ENCODE peak calls at places on chromosomes 12 and 14, in nine cellular contexts. W is dorsolateral prefrontal cortex; P is ACHN; H is NCI-H345; R is HS-27A; Q is substantia nigra; G is brain microvascular endothelial cell; X is AG09319; J is stimulated activated CD4-positive, alpha-beta T cell treated with anti-CD3 and anti-CD28 coated beads, Interleukin-1b, Interleukin-23, amount 100 ng/mL, for 1 hour. L is an unnamed sample.
A peak's percentile ranks its signal among the peaks of the same experiment; 100 is the strongest.

GRCh38 chr14:38342803-38343202 is 86.9 kb upstream of the CLEC14A start:
- DNase-seq in X (no peak), W (no peak), P (no peak), H (no peak), Q (no peak), R (peak; percentile 59), J (no peak), G (peak; percentile 65), L (peak; percentile 73)

GRCh38 chr14:39469094-39469710 is 37.0 kb upstream of the FBXO33 start:
- DNase-seq in H (no peak), G (no peak), J (no peak), W (no peak), P (peak; percentile 8), R (no peak), Q (no peak), X (no peak), L (no peak)

GRCh38 chr12:66241061-66242043 is 52.3 kb downstream of the IRAK3 start:
- DNase-seq in X (peak; percentile 83), G (peak; percentile 87), R (no peak), P (no peak), H (no peak), Q (no peak), J (no peak), W (no peak), L (no peak)

GRCh38 chr12:86660000-86660399 is 403.8 kb upstream of the MGAT4C start:
- DNase-seq in G (no peak), P (no peak), H (no peak), Q (no peak), X (no peak), R (no peak), W (no peak), J (no peak), L (no peak)

GRCh38 chr12:62601765-62602444 is 135.3 kb downstream of the MON2 start:
- DNase-seq in W (no peak), J (no peak), Q (no peak), H (no peak), R (no peak), G (no peak), P (no peak), X (no peak), L (no peak)

GRCh38 chr12:226401-226800 is 12.4 kb upstream of the SLC6A12 start:
- DNase-seq in P (no peak), X (no peak), G (no peak), W (no peak), J (no peak), Q (no peak), H (no peak), R (no peak), L (no peak)

GRCh38 chr12:89390802-89391673 is 38.7 kb upstream of the DUSP6 start:
- DNase-seq in X (no peak), W (no peak), Q (no peak), H (no peak), P (no peak), J (no peak), R (no peak), G (peak; percentile 84), L (peak; percentile 67)

GRCh38 chr14:69107407-69108003 is 45.4 kb downstream of the DCAF5 start:
- DNase-seq in J (no peak), W (no peak), R (peak; percentile 38), Q (no peak), X (peak; percentile 38), G (peak; percentile 60), H (peak; percentile 66), P (peak; percentile 71), L (peak; percentile 16)

GRCh38 chr12:49811136-49811535 is 17.1 kb downstream of the NCKAP5L start:
- DNase-seq in Q (no peak), J (no peak), H (no peak), R (no peak), G (no peak), W (no peak), X (no peak), P (no peak), L (no peak)

GRCh38 chr12:6532927-6533652 is 1.2 kb upstream of the GAPDH start:
- DNase-seq in W (peak; percentile 77), R (peak; percentile 68), X (no peak), Q (peak; percentile 70), H (peak; percentile 78), J (no peak), P (peak; percentile 85), G (no peak), L (peak; percentile 76)

GRCh38 chr14:22614240-22614799 is 16.2 kb downstream of the ABHD4 start:
- DNase-seq in J (no peak), P (peak; percentile 98), Q (no peak), X (no peak), G (peak; percentile 94), H (no peak), R (peak; percentile 99), W (no peak), L (peak; percentile 85)

GRCh38 chr12:49565119-49565955 is 2.6 kb downstream of the MCRS1 start:
- DNase-seq in G (no peak), Q (no peak), P (no peak), W (peak; percentile 53), H (no peak), J (no peak), R (no peak), X (no peak), L (no peak)

GRCh38 chr12:98817779-98818178 is 172.7 kb downstream of the APAF1 start:
- DNase-seq in J (no peak), Q (no peak), R (no peak), H (no peak), P (no peak), G (no peak), X (no peak), W (no peak), L (no peak)

GRCh38 chr12:124603143-124603542 is 35.7 kb upstream of the NCOR2 start:
- DNase-seq in X (no peak), H (no peak), R (no peak), Q (no peak), W (no peak), P (no peak), G (no peak), J (no peak), L (no peak)

GRCh38 chr12:17214910-17215309 is 608.9 kb upstream of the LMO3 start:
- DNase-seq in X (no peak), J (no peak), W (no peak), H (no peak), R (no peak), G (no peak), Q (no peak), P (peak; percentile 88), L (no peak)

GRCh38 chr12:5013206-5013830 is 30.4 kb upstream of the KCNA5 start:
- DNase-seq in R (no peak), P (no peak), G (no peak), J (no peak), H (no peak), W (peak; percentile 26), Q (no peak), X (peak; percentile 20), L (no peak)